ENCODE peak calls at places on chromosomes 7 and 10, in four cellular contexts. X, W, M and L are unnamed samples.

GRCh38 chr7:30734497-30734896 is 17.4 kb upstream of the INMT start:
- DNase-seq in X (no peak), W (no peak), M (no peak), L (no peak)

GRCh38 chr7:1505731-1506550 is 1.8 kb upstream of the INTS1 start:
- DNase-seq in X (no peak), W (no peak), M (no peak), L (no peak)

GRCh38 chr7:152968003-152968402 is 208.5 kb downstream of the ACTR3B start:
- DNase-seq in X (no peak), W (no peak), M (no peak), L (no peak)

GRCh38 chr10:70761031-70761601 is 24.1 kb downstream of the TBATA start:
- DNase-seq in X (no peak), W (peak; percentile 51), M (no peak), L (no peak)

GRCh38 chr7:29360633-29361625 is 166.4 kb downstream of the CHN2 start:
- DNase-seq in X (no peak), W (no peak), M (no peak), L (no peak)

GRCh38 chr10:108691126-108691525 is 1232.2 kb downstream of the XPNPEP1 start:
- DNase-seq in X (no peak), W (peak; percentile 22), M (no peak), L (no peak)

GRCh38 chr10:24951201-24952145 is 933 bp downstream of the PRTFDC1 start:
- DNase-seq in X (no peak), W (peak; percentile 86), M (no peak), L (no peak)

GRCh38 chr7:1675673-1676549 is 5.8 kb downstream of the ELFN1 start:
- DNase-seq in X (no peak), W (no peak), M (no peak), L (no peak)

GRCh38 chr7:19410096-19410495 is 264.9 kb upstream of the FERD3L start:
- DNase-seq in X (no peak), W (no peak), M (no peak), L (no peak)

GRCh38 chr10:68079434-68079833 is 4.4 kb upstream of the HERC4 start:
- DNase-seq in X (no peak), W (no peak), M (no peak), L (no peak)

GRCh38 chr10:31954410-31955191 is 26.0 kb upstream of the ARHGAP12 start:
- DNase-seq in X (no peak), W (no peak), M (no peak), L (no peak)

GRCh38 chr10:31953080-31953479 is 24.4 kb upstream of the ARHGAP12 start:
- DNase-seq in X (no peak), W (no peak), M (no peak), L (no peak)

GRCh38 chr10:31948021-31948420 is 19.4 kb upstream of the ARHGAP12 start:
- DNase-seq in X (no peak), W (no peak), M (no peak), L (no peak)

GRCh38 chr10:31949266-31949665 is 20.6 kb upstream of the ARHGAP12 start:
- DNase-seq in X (no peak), W (no peak), M (no peak), L (no peak)

DNA sequence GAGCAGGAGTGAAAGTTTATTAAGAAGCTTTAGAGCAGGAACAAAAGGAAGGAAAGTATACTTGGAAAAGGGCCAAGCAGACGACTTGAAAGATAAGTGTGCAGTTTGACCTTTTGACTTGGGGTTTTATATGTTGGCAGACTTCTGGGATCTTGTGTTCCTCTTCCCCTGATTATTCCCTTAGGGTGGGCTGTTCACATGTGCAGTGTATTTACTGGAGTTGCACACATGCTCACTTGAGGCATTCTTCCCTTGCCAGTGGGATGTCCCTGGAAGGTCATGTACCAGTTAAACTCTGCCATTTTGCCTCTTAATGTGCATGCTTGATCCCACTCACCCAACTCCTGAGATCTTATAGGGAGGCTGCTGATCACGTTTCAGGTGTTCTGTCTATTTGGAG is 23.4 kb upstream of the ARHGAP12 start:
- DNase-seq in X (no peak), W (no peak), M (no peak), L (no peak)
- TF ChIP-seq POLR2AphosphoS5 in X (no peak), W (no peak), M (no peak), L (no peak)

DNA sequence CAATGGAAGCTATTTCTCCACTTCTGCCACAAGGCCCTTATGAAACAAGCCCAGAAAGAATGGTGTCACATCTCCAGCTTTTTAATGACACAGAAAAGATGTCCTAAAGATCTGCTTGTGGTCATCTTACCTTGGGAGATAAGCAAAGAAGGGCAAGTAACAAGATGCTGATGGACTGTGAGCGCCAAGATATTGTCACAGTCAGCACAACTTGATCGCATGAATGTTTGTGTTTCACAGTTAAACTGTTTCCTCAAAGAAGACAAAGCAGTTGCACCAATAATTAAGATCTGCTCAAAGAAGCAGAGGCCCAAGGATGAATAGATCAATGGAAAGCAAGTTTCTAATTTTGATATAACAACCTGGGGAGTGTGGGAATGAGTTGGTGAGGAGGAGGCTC is 15.9 kb downstream of the ICA1 start:
- DNase-seq in X (no peak), W (no peak), M (no peak), L (no peak)
- TF ChIP-seq POLR2AphosphoS5 in X (no peak), W (no peak), M (no peak), L (no peak)

DNA sequence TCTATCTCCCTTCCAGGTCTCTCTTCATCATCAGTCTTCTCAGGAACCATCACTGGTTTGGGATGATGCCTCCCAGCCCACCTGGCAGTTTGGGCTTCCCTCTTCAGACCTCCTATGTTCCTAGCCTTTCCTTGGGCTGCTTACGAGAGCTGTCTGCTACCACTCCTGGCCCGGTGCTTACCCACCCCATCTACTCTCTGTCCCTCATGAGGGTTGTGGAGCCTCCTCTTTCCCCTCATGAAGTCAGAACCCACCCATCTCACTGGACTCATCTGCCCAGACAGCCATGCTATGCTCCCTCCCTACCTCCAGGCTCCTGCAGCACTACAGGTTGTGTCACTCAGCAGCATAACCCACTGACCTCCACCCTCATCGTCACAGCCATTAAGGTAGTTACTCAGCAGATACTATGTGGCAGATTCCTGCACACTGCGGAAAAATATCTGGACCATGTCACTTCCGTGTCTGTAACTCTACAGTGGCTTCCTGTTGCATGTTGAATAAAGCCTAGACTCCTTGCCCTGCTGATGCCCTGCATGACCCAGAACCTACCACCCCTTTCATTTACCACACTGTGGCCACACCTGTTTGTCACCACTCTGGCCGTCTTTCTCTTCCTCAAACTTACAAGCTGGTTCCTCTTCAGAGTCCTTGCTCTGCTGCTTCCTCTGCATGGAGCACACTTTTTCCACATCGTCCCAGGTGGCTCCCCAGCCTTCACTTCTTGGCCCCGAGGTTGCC is 2.0 kb downstream of the DBNL start:
- DNase-seq in X (no peak), W (no peak), M (peak; percentile 76), L (no peak)
- TF ChIP-seq POLR2AphosphoS5 in X (no peak), W (no peak), M (no peak), L (no peak)

GRCh38 chr10:14635049-14635710 is 139.5 kb downstream of the FAM107B start:
- DNase-seq in X (no peak), W (no peak), M (no peak), L (no peak)
- TF ChIP-seq POLR2AphosphoS5 in X (no peak), W (no peak), M (no peak), L (no peak)

GRCh38 chr10:110845372-110845755 is 26.4 kb upstream of the PDCD4 start:
- DNase-seq in X (no peak), W (no peak), M (no peak), L (no peak)

GRCh38 chr10:110844617-110844881 is 27.2 kb upstream of the PDCD4 start:
- DNase-seq in X (no peak), W (no peak), M (no peak), L (no peak)

GRCh38 chr10:110843031-110843430 is 28.7 kb upstream of the PDCD4 start:
- DNase-seq in X (no peak), W (no peak), M (peak; percentile 98), L (peak; percentile 52)

GRCh38 chr10:110842305-110842952 is 29.3 kb upstream of the PDCD4 start:
- DNase-seq in X (no peak), W (no peak), M (no peak), L (no peak)

GRCh38 chr10:110843796-110844616 is 27.7 kb upstream of the PDCD4 start:
- DNase-seq in X (no peak), W (no peak), M (no peak), L (no peak)
- TF ChIP-seq POLR2AphosphoS5 in X (no peak), W (no peak), M (no peak), L (no peak)

GRCh38 chr10:96130326-96130758 is 245 bp downstream of the ZNF518A start:
- DNase-seq in X (no peak), W (peak; percentile 95), M (no peak), L (peak; percentile 61)
- TF ChIP-seq POLR2AphosphoS5 in X (peak; percentile 45), W (peak; percentile 60), M (peak; percentile 19), L (peak; percentile 22)